ENCODE peak calls at places on chromosomes 3 and 15, in five cellular contexts. D is activated T-helper 9 cell treated with anti-CD3 and anti-CD28 coated beads, Interleukin-2, amount 50 U/mL, for 16 hours; Z is choroid plexus epithelial cell; O is GM10248; K is GM06990. U is an unnamed sample.

GRCh38 chr3:175948041-175948440 is 1088.9 kb downstream of the NAALADL2 start:
- DNase-seq in O (no peak), Z (no peak), K (no peak), D (no peak), U (no peak)

GRCh38 chr3:186241910-186242821 is 119.9 kb downstream of the DGKG start:
- DNase-seq in D (peak), Z (peak), O (peak), K (peak), U (peak)

GRCh38 chr15:74294010-74294409 is 57.9 kb downstream of the CCDC33 start:
- DNase-seq in Z (no peak), K (no peak), D (no peak), O (no peak), U (no peak)

GRCh38 chr15:80153900-80154299 is 1.1 kb downstream of the FAH start:
- DNase-seq in D (no peak), K (no peak), O (no peak), Z (peak), U (peak)

GRCh38 chr15:67955256-67955655 is 98.9 kb upstream of the PIAS1 start:
- DNase-seq in Z (no peak), K (no peak), O (no peak), D (no peak), U (peak)

GRCh38 chr15:29938701-29939340 is 116.6 kb upstream of the TJP1 start:
- DNase-seq in O (no peak), K (no peak), Z (peak), D (no peak), U (no peak)

GRCh38 chr3:74273555-74274402 is 340.7 kb downstream of the CNTN3 start:
- DNase-seq in O (no peak), D (no peak), K (no peak), Z (no peak), U (no peak)

GRCh38 chr15:69074843-69075224 is 60.3 kb downstream of the NOX5 start:
- DNase-seq in D (no peak), Z (peak), O (no peak), K (no peak), U (no peak)

GRCh38 chr3:43394071-43394501 is 107.7 kb downstream of the SNRK start:
- DNase-seq in D (no peak), Z (peak), O (no peak), K (no peak), U (peak)

GRCh38 chr3:65575376-65575840 is 463.3 kb downstream of the MAGI1 start:
- DNase-seq in Z (peak), D (no peak), O (no peak), K (no peak), U (peak)

U was measured in adipocyte.